ENCODE peak calls at places on chromosomes 16 and 17, in five cellular contexts. One of them, this sample, is unnamed.

GRCh38 chr16:67170168-67170947 is at the start of gene NOL3:
- DNase-seq in GM12878: peak; percentile 58
- DNase-seq in testis: peak; percentile 82
- DNase-seq in A549: peak; percentile 89
- DNase-seq in sigmoid colon: peak; percentile 94
- DNase-seq in this sample: peak; percentile 79

GRCh38 chr17:80203448-80204092 is 16.6 kb downstream of the SGSH start:
- DNase-seq in GM12878: no peak
- DNase-seq in testis: no peak
- DNase-seq in sigmoid colon: no peak
- DNase-seq in A549: no peak
- DNase-seq in this sample: no peak

GRCh38 chr17:58808609-58809563 is 53.2 kb downstream of the PPM1E start:
- DNase-seq in A549: no peak
- DNase-seq in sigmoid colon: no peak
- DNase-seq in GM12878: no peak
- DNase-seq in testis: no peak
- DNase-seq in this sample: no peak

GRCh38 chr17:81336930-81337325 is 41.8 kb upstream of the SLC38A10 start:
- DNase-seq in A549: no peak
- DNase-seq in sigmoid colon: peak; percentile 65
- DNase-seq in testis: no peak
- DNase-seq in GM12878: no peak
- DNase-seq in this sample: no peak

GRCh38 chr17:47225436-47225858 is 16.3 kb downstream of the MYL4 start:
- DNase-seq in A549: no peak
- DNase-seq in GM12878: no peak
- DNase-seq in sigmoid colon: peak; percentile 92
- DNase-seq in testis: peak; percentile 90
- DNase-seq in this sample: no peak

GRCh38 chr16:49876716-49877129 is 20.8 kb upstream of the ZNF423 start:
- DNase-seq in testis: peak; percentile 69
- DNase-seq in A549: peak; percentile 90
- DNase-seq in GM12878: no peak
- DNase-seq in sigmoid colon: peak; percentile 84
- DNase-seq in this sample: peak; percentile 48

GRCh38 chr17:80950466-80951120 is 41.0 kb upstream of the CHMP6 start:
- DNase-seq in sigmoid colon: no peak
- DNase-seq in GM12878: no peak
- DNase-seq in testis: no peak
- DNase-seq in A549: no peak
- DNase-seq in this sample: no peak

GRCh38 chr17:29892201-29892600 is 37.8 kb downstream of the SSH2 start:
- DNase-seq in A549: no peak
- DNase-seq in sigmoid colon: no peak
- DNase-seq in testis: no peak
- DNase-seq in GM12878: no peak
- DNase-seq in this sample: no peak

GRCh38 chr16:69613283-69614154 is 47.8 kb downstream of the NFAT5 start:
- DNase-seq in GM12878: peak; percentile 27
- DNase-seq in sigmoid colon: no peak
- DNase-seq in A549: no peak
- DNase-seq in testis: no peak
- DNase-seq in this sample: no peak

GRCh38 chr17:32876414-32877163 is at the start of gene MYO1D:
- DNase-seq in testis: peak; percentile 46
- DNase-seq in GM12878: no peak
- DNase-seq in sigmoid colon: peak; percentile 74
- DNase-seq in A549: peak; percentile 35
- DNase-seq in this sample: peak; percentile 71

GRCh38 chr17:48577946-48578615 is at the start of gene HOXB4:
- DNase-seq in testis: peak; percentile 77
- DNase-seq in A549: no peak
- DNase-seq in GM12878: peak; percentile 43
- DNase-seq in sigmoid colon: peak; percentile 95
- DNase-seq in this sample: peak; percentile 83

GRCh38 chr16:10922328-10923145 is 19.7 kb downstream of the DEXI start:
- DNase-seq in sigmoid colon: peak; percentile 86
- DNase-seq in testis: peak; percentile 73
- DNase-seq in GM12878: no peak
- DNase-seq in A549: no peak
- DNase-seq in this sample: no peak

GRCh38 chr16:50505714-50506542 is 42.3 kb upstream of the NKD1 start:
- DNase-seq in sigmoid colon: no peak
- DNase-seq in A549: no peak
- DNase-seq in GM12878: no peak
- DNase-seq in testis: no peak
- DNase-seq in this sample: no peak

GRCh38 chr17:78351449-78352006 is 8.3 kb downstream of the SOCS3 start:
- DNase-seq in testis: peak; percentile 92
- DNase-seq in A549: no peak
- DNase-seq in sigmoid colon: peak; percentile 100
- DNase-seq in GM12878: no peak
- DNase-seq in this sample: no peak

GRCh38 chr16:278863-279366 is 1.5 kb upstream of the ARHGDIG start:
- DNase-seq in A549: no peak
- DNase-seq in sigmoid colon: no peak
- DNase-seq in GM12878: peak; percentile 8
- DNase-seq in testis: no peak
- DNase-seq in this sample: peak; percentile 71

GRCh38 chr17:38352245-38353083 is 820 bp downstream of the SOCS7 start:
- DNase-seq in sigmoid colon: no peak
- DNase-seq in testis: peak; percentile 44
- DNase-seq in A549: peak; percentile 29
- DNase-seq in GM12878: no peak
- DNase-seq in this sample: peak; percentile 63

GRCh38 chr17:29140631-29141483 is 39.3 kb downstream of the MYO18A start:
- DNase-seq in A549: no peak
- DNase-seq in sigmoid colon: no peak
- DNase-seq in testis: peak; percentile 49
- DNase-seq in GM12878: no peak
- DNase-seq in this sample: peak; percentile 35

GRCh38 chr16:75197522-75198134 is 9.3 kb downstream of the CTRB2 start:
- DNase-seq in testis: no peak
- DNase-seq in GM12878: no peak
- DNase-seq in A549: no peak
- DNase-seq in sigmoid colon: no peak
- DNase-seq in this sample: no peak

GRCh38 chr16:1032607-1033006 is 39.9 kb upstream of the SSTR5 start:
- DNase-seq in A549: no peak
- DNase-seq in testis: no peak
- DNase-seq in GM12878: no peak
- DNase-seq in sigmoid colon: no peak
- DNase-seq in this sample: no peak

GRCh38 chr17:27873211-27873610 is 20.0 kb downstream of the LYRM9 start:
- DNase-seq in GM12878: no peak
- DNase-seq in testis: no peak
- DNase-seq in A549: no peak
- DNase-seq in sigmoid colon: no peak
- DNase-seq in this sample: no peak

GRCh38 chr17:80961931-80962330 is 29.7 kb upstream of the CHMP6 start:
- DNase-seq in GM12878: no peak
- DNase-seq in sigmoid colon: no peak
- DNase-seq in testis: no peak
- DNase-seq in A549: no peak
- DNase-seq in this sample: no peak

GRCh38 chr17:44606658-44607057 is 49.4 kb downstream of the FZD2 start:
- DNase-seq in GM12878: no peak
- DNase-seq in A549: no peak
- DNase-seq in sigmoid colon: no peak
- DNase-seq in testis: no peak
- DNase-seq in this sample: no peak

GRCh38 chr16:3044708-3045107 is 1.7 kb upstream of the MMP25 start:
- DNase-seq in testis: no peak
- DNase-seq in A549: no peak
- DNase-seq in sigmoid colon: no peak
- DNase-seq in GM12878: no peak
- DNase-seq in this sample: no peak

GRCh38 chr16:67846320-67847063 is at the start of gene NUTF2:
- DNase-seq in sigmoid colon: peak; percentile 97
- DNase-seq in testis: peak; percentile 96
- DNase-seq in A549: peak; percentile 93
- DNase-seq in GM12878: peak; percentile 85
- DNase-seq in this sample: peak; percentile 95

GRCh38 chr17:66677201-66677981 is 157.5 kb upstream of the CACNG5 start:
- DNase-seq in GM12878: no peak
- DNase-seq in testis: no peak
- DNase-seq in sigmoid colon: no peak
- DNase-seq in A549: no peak
- DNase-seq in this sample: no peak

DNA sequence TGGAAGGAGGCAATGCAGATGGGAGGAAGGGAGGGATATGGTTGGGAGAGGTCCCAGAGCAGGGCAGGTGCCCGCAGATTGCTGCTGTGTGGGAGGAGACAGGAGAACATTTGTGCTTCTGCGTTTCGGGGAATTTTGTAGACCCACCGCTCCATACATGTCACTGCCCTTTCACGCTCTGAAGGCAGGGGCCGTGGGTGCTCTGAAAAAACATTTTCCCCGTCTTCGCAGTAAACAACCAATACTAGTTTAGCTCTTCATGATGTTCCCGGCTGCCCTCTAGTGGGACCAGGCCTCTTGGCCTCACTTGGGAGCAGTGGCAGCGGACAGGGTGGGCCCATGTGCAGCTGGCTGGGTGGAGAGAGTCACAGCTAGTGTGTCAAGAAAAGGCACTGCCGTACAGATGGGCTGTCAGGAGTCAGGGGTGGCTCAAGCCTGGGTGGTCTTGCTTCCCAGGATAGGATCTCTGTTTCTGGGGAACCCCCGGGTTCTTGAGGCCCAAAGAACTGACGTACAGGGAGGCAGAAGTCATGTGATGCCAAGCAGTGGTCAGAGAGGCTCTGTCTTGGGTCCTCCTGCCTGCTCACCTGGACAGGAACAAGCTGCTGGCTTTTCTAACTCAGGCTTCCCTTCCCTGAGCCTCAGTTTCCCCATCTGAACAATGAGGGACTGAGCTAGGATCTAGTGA is 46.5 kb upstream of the CPNE2 start:
- DNase-seq in A549: peak; percentile 56
- DNase-seq in testis: peak; percentile 85
- DNase-seq in GM12878: peak; percentile 55
- DNase-seq in sigmoid colon: peak; percentile 84
- DNase-seq in this sample: peak; percentile 57
- TF ChIP-seq POLR2A in A549: no peak
- TF ChIP-seq POLR2A in testis: no peak
- TF ChIP-seq POLR2A in GM12878: peak; percentile 41
- TF ChIP-seq POLR2A in sigmoid colon: no peak
- TF ChIP-seq POLR2A in this sample: no peak

DNA sequence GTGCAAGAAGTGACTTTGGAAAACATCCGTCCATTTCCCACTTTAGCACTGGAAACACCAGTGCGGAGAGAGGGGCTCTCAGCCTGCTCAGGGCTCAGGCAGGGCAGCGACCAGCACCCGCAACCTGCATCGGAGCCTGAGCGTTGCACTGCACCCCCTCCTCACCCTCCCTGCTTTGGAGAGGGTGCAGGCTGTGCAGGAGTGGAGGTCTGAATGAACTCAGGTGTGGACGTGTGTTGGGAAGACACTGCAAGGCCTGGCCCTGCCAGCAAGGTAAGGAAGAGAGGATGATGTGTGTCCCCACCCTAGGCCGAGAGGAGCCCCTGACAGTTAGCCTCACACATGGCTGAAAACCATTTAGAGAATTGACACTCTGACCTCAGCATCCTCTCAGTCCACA is 81.8 kb downstream of the NT5M start:
- DNase-seq in testis: no peak
- DNase-seq in A549: no peak
- DNase-seq in sigmoid colon: no peak
- DNase-seq in GM12878: no peak
- DNase-seq in this sample: no peak
- TF ChIP-seq POLR2A in testis: no peak
- TF ChIP-seq POLR2A in A549: peak; percentile 15
- TF ChIP-seq POLR2A in sigmoid colon: no peak
- TF ChIP-seq POLR2A in GM12878: no peak
- TF ChIP-seq POLR2A in this sample: no peak

DNA sequence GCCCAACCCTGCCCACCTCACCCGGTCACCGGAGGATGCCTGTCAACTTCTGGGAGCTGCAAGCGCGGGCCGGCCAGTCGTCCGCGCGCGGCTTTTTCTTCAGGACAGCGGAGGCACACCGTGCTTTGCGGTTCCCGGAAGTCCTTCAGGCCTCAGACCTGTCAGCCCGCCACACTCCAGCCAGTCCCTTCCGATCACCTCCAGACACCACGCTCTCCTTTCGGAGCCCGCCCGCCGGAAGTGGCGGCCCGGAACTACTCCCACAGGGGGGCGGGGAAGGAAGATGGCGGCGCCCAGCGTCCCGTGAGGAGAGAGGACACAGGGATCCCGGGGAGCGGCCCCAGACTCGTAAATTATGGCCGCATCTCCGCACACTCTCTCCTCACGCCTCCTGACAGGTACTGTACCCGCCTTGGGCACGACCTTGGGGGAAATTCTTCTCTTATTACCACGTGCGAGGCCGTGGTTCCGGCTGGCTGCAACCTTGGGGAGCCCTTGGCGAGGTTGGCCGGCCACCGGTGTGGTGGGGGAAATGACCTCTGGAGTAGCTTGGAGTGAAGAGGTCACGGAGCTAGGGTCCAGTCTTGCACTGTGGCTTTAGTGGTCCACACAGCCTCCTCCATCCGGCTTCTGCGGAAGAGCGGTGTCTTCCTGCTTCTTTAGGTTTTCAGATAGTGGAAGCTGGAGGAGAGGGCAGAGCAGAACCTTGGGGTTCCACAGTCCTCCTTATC is at the start of gene COX10:
- DNase-seq in GM12878: peak; percentile 51
- DNase-seq in sigmoid colon: peak; percentile 92
- DNase-seq in testis: peak; percentile 94
- DNase-seq in A549: peak; percentile 80
- DNase-seq in this sample: peak; percentile 90
- TF ChIP-seq POLR2A in GM12878: peak; percentile 96
- TF ChIP-seq POLR2A in sigmoid colon: peak; percentile 8
- TF ChIP-seq POLR2A in testis: no peak
- TF ChIP-seq POLR2A in A549: peak; percentile 96
- TF ChIP-seq POLR2A in this sample: peak; percentile 92

DNA sequence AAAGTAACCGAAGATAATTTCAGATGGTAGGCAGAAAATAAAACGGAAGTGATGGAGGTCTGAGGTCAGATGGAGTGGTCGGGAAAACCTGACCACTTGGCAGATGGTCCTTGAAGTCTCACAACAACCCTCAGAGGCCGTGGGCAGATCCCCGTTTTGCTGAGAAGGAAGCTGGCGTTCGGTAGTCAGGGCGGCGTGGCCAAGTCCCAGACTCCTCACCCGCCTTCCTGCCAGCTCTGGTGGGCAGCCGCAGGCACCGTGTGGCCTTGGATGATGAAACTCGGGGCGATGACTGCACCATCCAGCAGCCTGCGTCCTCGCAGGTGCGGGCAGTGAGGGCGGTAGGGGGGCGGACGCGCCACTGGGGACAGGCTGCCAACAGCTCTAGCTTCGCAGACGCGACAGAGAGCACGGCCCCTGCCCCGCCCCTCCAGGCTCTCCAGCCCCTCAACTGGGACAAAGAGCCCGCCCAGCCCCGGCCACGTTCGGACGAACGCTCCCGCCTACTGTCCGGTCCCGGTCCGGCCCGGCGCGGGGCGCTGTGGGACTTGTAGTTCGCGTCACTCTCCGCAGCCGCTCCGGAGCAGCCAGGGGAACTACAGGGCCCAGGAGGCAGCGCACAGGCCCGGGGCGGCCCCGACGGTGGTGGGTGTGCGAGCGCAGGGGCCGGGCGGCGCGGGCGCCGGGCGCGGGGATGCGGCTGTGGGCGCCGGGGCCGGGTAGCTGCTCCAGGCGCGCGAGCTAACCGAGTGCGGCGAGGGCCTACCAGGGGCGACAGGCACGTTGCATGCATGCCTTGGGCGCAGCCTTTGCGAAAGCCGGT is at the start of gene GPT2:
- DNase-seq in GM12878: peak; percentile 69
- DNase-seq in sigmoid colon: peak; percentile 97
- DNase-seq in testis: peak; percentile 97
- DNase-seq in A549: peak; percentile 80
- DNase-seq in this sample: peak; percentile 88
- TF ChIP-seq POLR2A in GM12878: peak; percentile 82
- TF ChIP-seq POLR2A in sigmoid colon: no peak
- TF ChIP-seq POLR2A in testis: no peak
- TF ChIP-seq POLR2A in A549: peak; percentile 73
- TF ChIP-seq POLR2A in this sample: peak; percentile 28